ENCODE peak calls at places on chromosomes 16 and 17, in five cellular contexts. C, O, Y, N and X are unnamed samples.

GRCh38 chr17:32876414-32877163 is at the start of gene MYO1D:
- DNase-seq in Y (peak), N (peak), O (no peak), C (peak), X (no peak)

GRCh38 chr16:14003119-14003570 is 68.0 kb upstream of the MRTFB start:
- DNase-seq in O (peak), Y (no peak), C (peak), N (peak), X (no peak)

GRCh38 chr16:4936991-4937781 is at the start of gene PPL:
- DNase-seq in Y (no peak), O (no peak), C (no peak), N (peak), X (no peak)

GRCh38 chr16:85423631-85424030 is 189.5 kb upstream of the GSE1 start:
- DNase-seq in N (no peak), O (no peak), C (no peak), Y (no peak), X (no peak)

GRCh38 chr17:19312406-19312805 is 50.1 kb downstream of the B9D1 start:
- DNase-seq in N (no peak), Y (no peak), O (no peak), C (no peak), X (no peak)

GRCh38 chr17:80990921-80991644 is 558 bp upstream of the CHMP6 start:
- DNase-seq in Y (no peak), C (no peak), N (no peak), O (no peak), X (no peak)

GRCh38 chr17:77320046-77320445 is 179.3 kb downstream of the SEC14L1 start:
- DNase-seq in C (peak), Y (no peak), O (no peak), N (no peak), X (no peak)

GRCh38 chr16:56369202-56369601 is 56.1 kb downstream of the AMFR start:
- DNase-seq in C (no peak), O (no peak), N (no peak), Y (no peak), X (no peak)

GRCh38 chr16:71311553-71312158 is 22.5 kb upstream of the CMTR2 start:
- DNase-seq in N (no peak), C (no peak), Y (no peak), O (no peak), X (no peak)

GRCh38 chr16:9122969-9123368 is 31.5 kb downstream of the HAPSTR1 start:
- DNase-seq in Y (no peak), C (no peak), O (no peak), N (no peak), X (no peak)

GRCh38 chr17:22270381-22270780 is 578.1 kb downstream of the KCNJ18 start:
- DNase-seq in O (no peak), Y (no peak), N (no peak), C (no peak), X (no peak)

GRCh38 chr16:50535506-50536257 is 12.5 kb upstream of the NKD1 start:
- DNase-seq in Y (no peak), O (no peak), C (no peak), N (no peak), X (no peak)

GRCh38 chr16:27175888-27176287 is 27.4 kb upstream of the KDM8 start:
- DNase-seq in Y (no peak), C (no peak), O (no peak), N (no peak), X (no peak)

GRCh38 chr16:71746442-71747046 is 22.0 kb upstream of the PHLPP2 start:
- DNase-seq in C (peak), O (peak), Y (no peak), N (no peak), X (no peak)

GRCh38 chr17:67855504-67856324 is 30.4 kb downstream of the BPTF start:
- DNase-seq in Y (no peak), C (no peak), O (no peak), N (no peak), X (no peak)

GRCh38 chr17:76078859-76079576 is at the start of gene ZACN:
- DNase-seq in Y (no peak), O (no peak), N (no peak), C (no peak), X (no peak)

GRCh38 chr17:38322897-38323296 is 20.9 kb downstream of the GPR179 start:
- DNase-seq in O (no peak), C (no peak), Y (no peak), N (no peak), X (no peak)

GRCh38 chr17:28371245-28372202 is at the start of gene SARM1:
- DNase-seq in Y (peak), N (peak), C (peak), O (peak), X (no peak)

GRCh38 chr17:15463363-15463762 is 4.1 kb downstream of the CDRT4 start:
- DNase-seq in O (peak), N (no peak), C (peak), Y (no peak), X (no peak)

GRCh38 chr16:55035037-55035436 is 104.4 kb downstream of the IRX5 start:
- DNase-seq in Y (no peak), N (peak), O (peak), C (peak), X (peak)

GRCh38 chr17:78939615-78940014 is 14.4 kb upstream of the TIMP2 start:
- DNase-seq in Y (no peak), C (peak), N (no peak), O (peak), X (no peak)